ENCODE peak calls at places on chromosome 1, in eight cellular contexts. M is H7; C is SHP77; P is H9; V is mesenteric fat pad; O is AG08395; X is Ammon's horn; B is stimulated activated CD8-positive, alpha-beta memory T cell treated with anti-CD3 and anti-CD28 coated beads, Interleukin-4, amount 100 ng/mL, for 4 hours. J is an unnamed sample.

GRCh38 chr1:20255666-20256065 is 35.0 kb upstream of the VWA5B1 start:
- DNase-seq in M (no peak), C (peak), P (peak), V (no peak), O (peak), X (peak), B (no peak), J (no peak)

GRCh38 chr1:187481581-187482148 is 652.9 kb downstream of the PLA2G4A start:
- DNase-seq in M (no peak), C (no peak), P (no peak), V (no peak), O (no peak), X (no peak), B (no peak), J (no peak)

GRCh38 chr1:201552941-201553341 is 14.0 kb downstream of the NAV1 start:
- DNase-seq in M (no peak), C (no peak), P (no peak), V (no peak), O (peak), X (peak), B (no peak), J (no peak)

GRCh38 chr1:111471012-111471411 is 2.8 kb upstream of the C1orf162 start:
- DNase-seq in M (no peak), C (no peak), P (no peak), V (no peak), O (no peak), X (peak), B (no peak), J (no peak)

GRCh38 chr1:1777510-1777909 is 760 bp downstream of the NADK start:
- DNase-seq in M (no peak), C (no peak), P (no peak), V (no peak), O (peak), X (no peak), B (no peak), J (peak)

GRCh38 chr1:162822391-162823200 is 32.1 kb downstream of the HSD17B7 start:
- DNase-seq in M (peak), C (no peak), P (peak), V (no peak), O (peak), X (peak), B (no peak), J (no peak)

GRCh38 chr1:214952648-214953047 is 129.9 kb upstream of the KCNK2 start:
- DNase-seq in M (peak), C (no peak), P (peak), V (no peak), O (no peak), X (no peak), B (no peak), J (no peak)

GRCh38 chr1:8474369-8474768 is 156.5 kb downstream of the SLC45A1 start:
- DNase-seq in M (no peak), C (no peak), P (no peak), V (no peak), O (no peak), X (no peak), B (no peak), J (no peak)

GRCh38 chr1:161089251-161089924 is at the start of gene NECTIN4:
- DNase-seq in M (peak), C (no peak), P (peak), V (peak), O (no peak), X (no peak), B (no peak), J (peak)

GRCh38 chr1:183881387-183882084 is 76.6 kb downstream of the RGL1 start:
- DNase-seq in M (peak), C (peak), P (peak), V (no peak), O (peak), X (peak), B (no peak), J (no peak)

J was measured in vagina.